ENCODE peak calls at places on chromosome 15, in six cellular contexts. I, Z, O, F, V and H are unnamed samples.

GRCh38 chr15:48395532-48396011 is 64.3 kb downstream of the DUT start:
- DNase-seq in Z (no peak), V (peak; percentile 70), F (no peak), O (peak; percentile 91), I (no peak), H (peak; percentile 89)

GRCh38 chr15:78850926-78851600 is 21.6 kb upstream of the MORF4L1 start:
- DNase-seq in O (no peak), F (no peak), V (no peak), Z (no peak), I (no peak), H (no peak)

GRCh38 chr15:101068961-101069734 is 150.0 kb downstream of the LRRK1 start:
- DNase-seq in Z (no peak), F (peak; percentile 13), I (no peak), O (peak; percentile 13), V (peak; percentile 25), H (no peak)

GRCh38 chr15:96887730-96888129 is 557.2 kb downstream of the NR2F2 start:
- DNase-seq in I (no peak), V (no peak), Z (peak; percentile 29), F (no peak), O (no peak), H (no peak)

GRCh38 chr15:65286069-65286703 is 497 bp downstream of the PARP16 start:
- DNase-seq in O (no peak), F (peak; percentile 60), Z (no peak), V (no peak), I (no peak), H (no peak)

GRCh38 chr15:90031231-90031791 is 30.2 kb downstream of the ZNF710 start:
- DNase-seq in I (peak; percentile 29), V (no peak), F (no peak), Z (peak; percentile 38), O (peak; percentile 58), H (no peak)

GRCh38 chr15:96462768-96463167 is 132.3 kb downstream of the NR2F2 start:
- DNase-seq in V (no peak), O (no peak), Z (no peak), F (no peak), I (no peak), H (no peak)

GRCh38 chr15:32717290-32718081 is at the start of gene GREM1:
- DNase-seq in I (peak; percentile 3), V (no peak), F (no peak), Z (peak; percentile 48), O (peak; percentile 88), H (no peak)

GRCh38 chr15:33067456-33067855 is 127.1 kb downstream of the FMN1 start:
- DNase-seq in Z (peak; percentile 76), O (peak; percentile 56), I (no peak), F (no peak), V (no peak), H (no peak)

GRCh38 chr15:58515807-58516206 is 84.0 kb downstream of the LIPC start:
- DNase-seq in F (no peak), Z (no peak), O (no peak), I (peak; percentile 19), V (no peak), H (no peak)

GRCh38 chr15:27808182-27808581 is 290.9 kb downstream of the OCA2 start:
- DNase-seq in O (no peak), I (no peak), Z (no peak), F (no peak), V (no peak), H (no peak)

GRCh38 chr15:60584355-60585023 is 105.5 kb upstream of the ICE2 start:
- DNase-seq in I (no peak), F (no peak), V (no peak), O (no peak), Z (no peak), H (no peak)

GRCh38 chr15:57500256-57500655 is 91.4 kb upstream of the MYZAP start:
- DNase-seq in I (no peak), F (no peak), Z (no peak), V (no peak), O (no peak), H (no peak)

GRCh38 chr15:68802373-68802772 is 18.3 kb downstream of the ANP32A start:
- DNase-seq in I (no peak), F (no peak), O (no peak), Z (no peak), V (no peak), H (no peak)

GRCh38 chr15:83108266-83109219 is 1.1 kb downstream of the TM6SF1 start:
- DNase-seq in F (no peak), Z (no peak), O (no peak), V (peak; percentile 78), I (peak; percentile 13), H (peak; percentile 88)

GRCh38 chr15:94351121-94351520 is 119.8 kb downstream of the MCTP2 start:
- DNase-seq in V (no peak), O (no peak), F (no peak), I (no peak), Z (no peak), H (no peak)

GRCh38 chr15:53835309-53835708 is 75.8 kb upstream of the WDR72 start:
- DNase-seq in O (no peak), Z (no peak), V (no peak), I (no peak), F (no peak), H (no peak)

GRCh38 chr15:99504823-99505551 is 60.8 kb upstream of the MEF2A start:
- DNase-seq in O (peak; percentile 27), Z (peak; percentile 20), F (peak; percentile 65), V (no peak), I (peak; percentile 31), H (no peak)

GRCh38 chr15:101445562-101446526 is 43.7 kb downstream of the PCSK6 start:
- DNase-seq in I (no peak), F (no peak), O (no peak), Z (peak; percentile 65), V (peak; percentile 69), H (no peak)

GRCh38 chr15:38514601-38515000 is 50.0 kb downstream of the RASGRP1 start:
- DNase-seq in V (no peak), Z (no peak), F (peak; percentile 90), I (no peak), O (no peak), H (no peak)

GRCh38 chr15:49238342-49238741 is 68.3 kb downstream of the GALK2 start:
- DNase-seq in Z (no peak), F (no peak), V (no peak), O (peak; percentile 33), I (no peak), H (no peak)

GRCh38 chr15:75928680-75929608 is 25.3 kb downstream of the FBXO22 start:
- DNase-seq in V (no peak), I (no peak), O (no peak), Z (peak; percentile 15), F (peak; percentile 55), H (no peak)

GRCh38 chr15:74763416-74763815 is 14.8 kb downstream of the CYP1A2 start:
- DNase-seq in F (no peak), Z (no peak), V (no peak), O (no peak), I (no peak), H (no peak)

GRCh38 chr15:74683758-74684157 is 12.1 kb downstream of the EDC3 start:
- DNase-seq in F (no peak), I (no peak), V (no peak), Z (no peak), O (no peak), H (no peak)

GRCh38 chr15:25869696-25870095 is 6.6 kb upstream of the ATP10A start:
- DNase-seq in Z (no peak), I (no peak), O (no peak), F (no peak), V (no peak), H (no peak)

GRCh38 chr15:99247063-99247462 is 2.3 kb downstream of the TTC23 start:
- DNase-seq in Z (no peak), V (no peak), I (no peak), O (no peak), F (no peak), H (no peak)

GRCh38 chr15:78396976-78397375 is 41.0 kb upstream of the IREB2 start:
- DNase-seq in Z (no peak), V (peak; percentile 36), O (peak; percentile 78), F (no peak), I (no peak), H (peak; percentile 76)

GRCh38 chr15:43514241-43515057 is 3.0 kb upstream of the MAP1A start:
- DNase-seq in I (peak; percentile 14), O (no peak), F (peak; percentile 59), V (peak; percentile 71), Z (no peak), H (peak; percentile 66)